ENCODE peak calls at places on chromosome 1, in ten cellular contexts. Q is breast epithelium, F is NT2/D1, I is hepatocyte, B is heart right ventricle, W is AG10803, A is AG04450, H is suprapubic skin, L is bronchial epithelial cell, M is GM12865. X is an unnamed sample.

GRCh38 chr1:51313961-51314777 is 16.2 kb downstream of the TTC39A start:
- DNase-seq in Q (no peak), F (no peak), I (peak; percentile 67), B (no peak), W (peak; percentile 76), A (peak; percentile 38), H (no peak), L (peak; percentile 94), M (no peak), X (no peak)

GRCh38 chr1:48246727-48247126 is 24.2 kb downstream of the SLC5A9 start:
- DNase-seq in Q (peak; percentile 74), F (no peak), I (no peak), B (peak; percentile 52), W (no peak), A (no peak), H (no peak), L (peak; percentile 30), M (no peak), X (no peak)

GRCh38 chr1:6489799-6490180 is 1.7 kb downstream of the PLEKHG5 start:
- DNase-seq in Q (no peak), F (peak; percentile 43), I (peak; percentile 88), B (peak; percentile 75), W (peak; percentile 58), A (peak; percentile 29), H (no peak), L (peak; percentile 77), M (peak; percentile 85), X (peak; percentile 80)

GRCh38 chr1:39573736-39574624 is 2.6 kb downstream of the PABPC4 start:
- DNase-seq in Q (no peak), F (no peak), I (no peak), B (no peak), W (peak; percentile 62), A (no peak), H (no peak), L (peak; percentile 13), M (no peak), X (no peak)

GRCh38 chr1:243471026-243471685 is 215.3 kb downstream of the SDCCAG8 start:
- DNase-seq in Q (no peak), F (no peak), I (no peak), B (no peak), W (no peak), A (no peak), H (no peak), L (no peak), M (no peak), X (no peak)

GRCh38 chr1:62689524-62689923 is 1.3 kb upstream of the DOCK7 start:
- DNase-seq in Q (no peak), F (no peak), I (peak; percentile 34), B (no peak), W (peak; percentile 78), A (peak; percentile 43), H (no peak), L (peak; percentile 88), M (peak; percentile 2), X (no peak)

GRCh38 chr1:49424782-49425181 is 599.0 kb downstream of the AGBL4 start:
- DNase-seq in Q (no peak), F (no peak), I (no peak), B (no peak), W (no peak), A (no peak), H (no peak), L (peak; percentile 10), M (no peak), X (no peak)

GRCh38 chr1:242651817-242652216 is 127.3 kb upstream of the PLD5 start:
- DNase-seq in Q (no peak), F (peak; percentile 72), I (peak; percentile 23), B (no peak), W (no peak), A (no peak), H (no peak), L (no peak), M (peak; percentile 29), X (peak; percentile 35)

GRCh38 chr1:194277927-194278326 is 1091.5 kb upstream of the B3GALT2 start:
- DNase-seq in Q (no peak), F (no peak), I (no peak), B (no peak), W (no peak), A (no peak), H (no peak), L (no peak), M (no peak), X (no peak)

GRCh38 chr1:24769656-24770651 is 24.7 kb downstream of the CLIC4 start:
- DNase-seq in Q (no peak), F (no peak), I (peak; percentile 43), B (no peak), W (peak; percentile 93), A (peak; percentile 92), H (no peak), L (peak; percentile 95), M (peak; percentile 14), X (no peak)

GRCh38 chr1:218521414-218522169 is 176.5 kb downstream of the TGFB2 start:
- DNase-seq in Q (no peak), F (peak; percentile 60), I (peak; percentile 34), B (no peak), W (peak; percentile 60), A (no peak), H (no peak), L (peak; percentile 51), M (peak; percentile 49), X (peak; percentile 33)

DNA sequence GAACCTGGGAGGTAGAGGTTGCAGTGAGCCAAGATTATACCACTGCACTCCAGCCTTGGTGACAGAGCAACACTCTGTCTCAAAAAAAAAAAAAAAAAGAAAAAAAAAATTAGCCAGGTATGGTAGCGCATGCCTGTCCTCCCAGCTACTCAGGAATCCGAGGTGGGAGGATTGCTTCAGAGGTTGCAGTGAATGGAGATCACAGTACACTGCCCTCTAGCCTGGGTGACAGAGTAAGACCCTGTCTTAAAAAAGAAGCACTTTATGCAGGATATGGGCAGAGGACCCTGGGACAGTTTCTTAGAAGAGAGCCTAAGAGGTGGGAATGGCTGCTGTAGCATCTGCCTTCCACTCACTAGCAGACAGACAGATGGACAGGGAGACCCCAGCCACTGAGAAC is 23.0 kb downstream of the IQGAP3 start:
- DNase-seq in Q (no peak), F (no peak), I (no peak), B (no peak), W (no peak), A (no peak), H (no peak), L (peak; percentile 14), M (no peak), X (no peak)
- H3K4me3 ChIP-seq in Q (no peak overlapping the region), F (no peak overlapping the region), I (no peak overlapping the region), B (no peak overlapping the region), W (no peak overlapping the region), A (no peak overlapping the region), H (no peak overlapping the region), L (no peak overlapping the region), M (no peak overlapping the region), X (no peak overlapping the region)

DNA sequence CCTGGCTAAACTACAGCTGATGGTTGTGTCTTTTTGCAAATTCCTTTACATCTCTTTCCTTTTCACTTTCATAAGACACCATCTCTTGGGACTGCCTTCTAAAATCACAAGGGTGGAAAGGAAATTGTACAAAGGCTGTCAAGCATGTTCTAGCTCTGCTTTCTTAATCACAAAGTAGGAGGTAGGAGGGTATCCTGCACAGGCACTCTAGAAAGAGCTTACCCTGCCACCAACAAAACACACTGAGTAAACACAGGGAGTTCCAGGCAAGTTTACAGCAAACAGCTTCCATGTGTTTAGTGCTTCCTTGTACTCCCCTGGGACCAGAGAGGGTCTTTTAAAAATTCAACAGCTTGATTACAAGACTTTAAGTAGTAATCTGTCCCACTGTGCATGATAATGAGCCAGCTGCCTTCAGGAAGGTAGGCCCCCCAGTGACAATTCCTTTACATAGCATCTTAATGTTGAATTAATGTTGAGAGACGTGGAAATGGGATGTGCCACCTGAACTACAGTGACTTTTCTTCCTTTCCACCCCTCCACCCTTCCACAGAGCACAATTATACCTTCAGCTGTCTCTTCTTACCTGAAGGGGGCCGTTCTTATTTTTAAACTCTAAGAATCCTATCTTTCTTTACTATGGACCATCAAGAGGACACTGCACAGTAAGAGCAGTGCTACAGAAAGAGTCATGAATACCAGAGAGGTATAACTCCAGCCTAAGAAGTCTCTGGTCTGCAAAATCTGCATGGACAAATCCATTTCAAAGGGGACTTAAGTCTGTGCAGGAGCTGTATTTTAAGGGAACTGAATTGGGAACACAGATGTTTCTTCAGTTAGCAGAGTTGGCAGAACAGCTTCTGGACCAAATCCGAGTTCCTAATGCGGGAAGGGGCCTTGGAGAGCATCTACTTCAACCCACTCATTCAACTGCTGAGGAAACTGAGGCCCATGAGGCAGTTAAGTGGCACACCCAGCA is 2.2 kb downstream of the PLPP3 start:
- DNase-seq in Q (no peak), F (peak; percentile 81), I (peak; percentile 64), B (no peak), W (peak; percentile 42), A (no peak), H (no peak), L (peak; percentile 18), M (no peak), X (no peak)
- H3K4me3 ChIP-seq in Q (peak overlapping the region; percentile 99), F (peak overlapping the region; percentile 99), I (peak overlapping the region; percentile 62), B (peak overlapping the region; percentile 96), W (peak overlapping the region; percentile 95), A (peak overlapping the region; percentile 100), H (peak overlapping the region; percentile 97), L (no peak overlapping the region), M (no peak overlapping the region), X (peak overlapping the region; percentile 76)

GRCh38 chr1:43936470-43937151 is 3.0 kb downstream of the ARTN start:
- DNase-seq in Q (no peak), F (peak; percentile 51), I (peak; percentile 72), B (peak; percentile 41), W (no peak), A (no peak), H (no peak), L (no peak), M (no peak), X (no peak)

GRCh38 chr1:43934279-43934985 is 831 bp downstream of the ARTN start:
- DNase-seq in Q (no peak), F (peak; percentile 91), I (peak; percentile 78), B (peak; percentile 55), W (peak; percentile 51), A (no peak), H (no peak), L (peak; percentile 62), M (peak; percentile 69), X (peak; percentile 59)

GRCh38 chr1:43937179-43937865 is 3.7 kb downstream of the ARTN start:
- DNase-seq in Q (no peak), F (no peak), I (no peak), B (no peak), W (no peak), A (no peak), H (no peak), L (peak; percentile 77), M (no peak), X (no peak)

GRCh38 chr1:43934986-43935324 is 1.4 kb downstream of the ARTN start:
- DNase-seq in Q (no peak), F (no peak), I (no peak), B (no peak), W (no peak), A (no peak), H (no peak), L (no peak), M (no peak), X (no peak)

GRCh38 chr1:43935711-43936427 is 2.3 kb downstream of the ARTN start:
- DNase-seq in Q (no peak), F (no peak), I (peak; percentile 35), B (no peak), W (no peak), A (no peak), H (no peak), L (peak; percentile 84), M (no peak), X (no peak)
- H3K4me3 ChIP-seq in Q (peak overlapping the region; percentile 32), F (peak overlapping the region; percentile 48), I (no peak overlapping the region), B (peak overlapping the region; percentile 47), W (no peak overlapping the region), A (peak overlapping the region; percentile 43), H (peak overlapping the region; percentile 51), L (peak overlapping the region; percentile 58), M (no peak overlapping the region), X (peak overlapping the region; percentile 53)

GRCh38 chr1:204650911-204651570 is 34.5 kb downstream of the LRRN2 start:
- DNase-seq in Q (no peak), F (no peak), I (peak; percentile 37), B (no peak), W (peak; percentile 2), A (no peak), H (no peak), L (no peak), M (no peak), X (no peak)
- H3K4me3 ChIP-seq in Q (no peak overlapping the region), F (no peak overlapping the region), I (no peak overlapping the region), B (no peak overlapping the region), W (no peak overlapping the region), A (no peak overlapping the region), H (no peak overlapping the region), L (no peak overlapping the region), M (no peak overlapping the region), X (no peak overlapping the region)